ENCODE peak calls at places on chromosomes 1 and 21, in five cellular contexts. Z, R, W, A and Q are unnamed samples.

GRCh38 chr1:184975208-184975875 is 1.0 kb upstream of the NIBAN1 start:
- DNase-seq in W (no peak), A (no peak), Z (no peak), R (no peak), Q (no peak)

GRCh38 chr1:10210841-10211804 is 753 bp downstream of the KIF1B start:
- DNase-seq in W (peak; percentile 86), Z (peak; percentile 89), R (peak; percentile 98), A (peak; percentile 93), Q (no peak)

GRCh38 chr21:35206141-35207125 is 157.3 kb upstream of the RUNX1 start:
- DNase-seq in R (no peak), A (peak; percentile 61), Z (no peak), W (no peak), Q (no peak)

GRCh38 chr1:53108646-53109580 is 33.5 kb downstream of the SLC1A7 start:
- DNase-seq in R (no peak), Z (no peak), A (no peak), W (no peak), Q (no peak)

GRCh38 chr1:68332041-68332440 is 99.7 kb upstream of the WLS start:
- DNase-seq in Z (no peak), W (no peak), R (no peak), A (no peak), Q (no peak)

GRCh38 chr1:240766831-240767230 is 154.9 kb upstream of the GREM2 start:
- DNase-seq in A (no peak), Z (no peak), W (no peak), R (no peak), Q (no peak)

GRCh38 chr1:38926091-38926490 is 15.5 kb downstream of the RHBDL2 start:
- DNase-seq in A (no peak), Z (no peak), W (no peak), R (no peak), Q (no peak)

GRCh38 chr1:178126790-178127189 is 32.9 kb downstream of the RASAL2 start:
- DNase-seq in W (no peak), Z (no peak), R (no peak), A (no peak), Q (no peak)

GRCh38 chr1:39129514-39129913 is 75.0 kb upstream of the MACF1 start:
- DNase-seq in A (no peak), W (no peak), R (no peak), Z (no peak), Q (no peak)

GRCh38 chr21:43731891-43732711 is 13.2 kb downstream of the PDXK start:
- DNase-seq in W (no peak), R (no peak), Z (no peak), A (no peak), Q (no peak)

GRCh38 chr1:24705260-24706073 is 39.8 kb upstream of the CLIC4 start:
- DNase-seq in Z (peak; percentile 82), A (peak; percentile 93), W (peak; percentile 84), R (peak; percentile 82), Q (peak; percentile 29)

GRCh38 chr1:42940851-42941639 is 17.6 kb downstream of the SLC2A1 start:
- DNase-seq in Z (no peak), W (no peak), R (peak; percentile 80), A (no peak), Q (no peak)

GRCh38 chr1:100035214-100035613 is 65.4 kb downstream of the SLC35A3 start:
- DNase-seq in Z (no peak), R (no peak), A (no peak), W (no peak), Q (no peak)

GRCh38 chr1:11563560-11564069 is 84.7 kb downstream of the DISP3 start:
- DNase-seq in R (no peak), W (no peak), A (no peak), Z (no peak), Q (no peak)

GRCh38 chr1:230905733-230906132 is 37.4 kb upstream of the C1orf198 start:
- DNase-seq in W (no peak), R (no peak), A (no peak), Z (no peak), Q (no peak)

GRCh38 chr1:42937141-42937696 is 21.4 kb downstream of the SLC2A1 start:
- DNase-seq in A (peak; percentile 34), R (peak; percentile 40), W (no peak), Z (no peak), Q (no peak)

GRCh38 chr1:61699893-61700851 is 24.8 kb downstream of the TM2D1 start:
- DNase-seq in A (no peak), W (no peak), R (no peak), Z (no peak), Q (no peak)

GRCh38 chr1:3785045-3785444 is 11.3 kb downstream of the LRRC47 start:
- DNase-seq in A (no peak), Z (peak; percentile 65), R (no peak), W (no peak), Q (no peak)

GRCh38 chr1:3783651-3784474 is 11.3 kb downstream of the SMIM1 start:
- DNase-seq in R (no peak), W (no peak), A (no peak), Z (no peak), Q (no peak)

GRCh38 chr1:3786468-3787346 is 9.6 kb downstream of the LRRC47 start:
- DNase-seq in Z (peak; percentile 61), W (no peak), A (no peak), R (no peak), Q (no peak)

GRCh38 chr1:3787347-3787710 is 9.0 kb downstream of the LRRC47 start:
- DNase-seq in R (no peak), A (no peak), W (no peak), Z (no peak), Q (peak; percentile 34)

GRCh38 chr1:3785458-3786157 is 10.7 kb downstream of the LRRC47 start:
- DNase-seq in A (no peak), W (no peak), R (no peak), Z (peak; percentile 40), Q (no peak)
- TF ChIP-seq CTCF in A (peak; percentile 43), W (no peak), R (no peak), Z (no peak), Q (no peak)

GRCh38 chr1:87981810-87982209 is 653.1 kb downstream of the LMO4 start:
- DNase-seq in W (no peak), R (no peak), Z (no peak), A (no peak), Q (no peak)

GRCh38 chr1:87986154-87986914 is 657.7 kb downstream of the LMO4 start:
- DNase-seq in R (no peak), Z (no peak), W (no peak), A (no peak), Q (no peak)

GRCh38 chr1:87985071-87985470 is 656.4 kb downstream of the LMO4 start:
- DNase-seq in W (no peak), A (no peak), R (no peak), Z (no peak), Q (no peak)

GRCh38 chr1:87981386-87981785 is 652.7 kb downstream of the LMO4 start:
- DNase-seq in A (no peak), Z (no peak), W (no peak), R (no peak), Q (no peak)

GRCh38 chr1:87983841-87984240 is 655.2 kb downstream of the LMO4 start:
- DNase-seq in A (no peak), Z (no peak), R (no peak), W (no peak), Q (no peak)
- H3K27ac ChIP-seq in A (no peak overlapping the region), Z (no peak overlapping the region), R (no peak overlapping the region), W (no peak overlapping the region), Q (no peak overlapping the region)

DNA sequence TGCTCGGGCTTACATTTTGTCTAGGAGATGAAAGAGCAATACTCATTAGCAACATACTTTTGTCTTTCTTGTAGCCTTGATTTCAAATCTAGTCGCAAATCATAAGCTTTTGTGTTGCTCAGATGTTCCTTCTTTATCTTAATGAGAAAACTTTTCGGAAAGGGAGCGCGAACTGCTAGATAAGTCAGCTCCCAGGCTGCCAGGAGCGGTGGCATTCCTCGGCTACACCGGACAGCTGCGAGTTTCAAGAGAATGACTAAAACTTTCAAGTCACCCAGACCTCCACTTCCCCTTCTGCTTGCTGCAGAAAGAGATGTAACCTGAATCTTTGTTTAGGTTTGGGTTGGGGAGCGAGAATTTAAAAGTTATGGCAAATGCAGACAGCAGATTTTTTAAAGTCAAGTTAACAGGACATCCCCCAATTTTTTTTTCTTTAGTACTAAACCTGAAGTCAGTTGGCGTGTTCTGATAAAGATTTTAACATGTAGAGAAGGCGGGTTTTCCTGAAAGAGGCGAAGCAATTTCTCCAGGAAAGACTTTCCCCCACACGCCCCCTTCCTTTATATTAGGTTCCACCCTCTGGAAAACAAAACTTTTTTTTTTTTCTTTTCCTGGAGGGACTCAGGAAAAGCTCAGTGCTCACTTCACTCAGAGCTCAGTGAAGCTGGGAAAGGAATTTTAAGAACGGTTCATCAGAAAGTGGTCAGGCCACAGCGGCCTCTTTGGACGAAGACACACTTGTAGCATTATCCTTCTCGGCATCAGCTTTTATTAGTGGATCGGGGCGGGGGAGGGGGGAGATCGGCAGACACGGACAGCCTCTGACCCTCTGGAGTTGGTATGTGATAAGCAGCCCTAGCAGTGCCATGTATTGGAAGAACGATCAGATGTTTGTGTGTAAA is at the start of gene LHX8:
- DNase-seq in W (no peak), A (no peak), R (no peak), Z (no peak), Q (no peak)
- H3K9me3 ChIP-seq in W (no peaks in the 10 kb centered on the region), A (no peaks in the 10 kb centered on the region), R (no peaks in the 10 kb centered on the region), Z (no peaks in the 10 kb centered on the region), Q (no peaks in the 10 kb centered on the region)

GRCh38 chr1:204432708-204433107 is 21.1 kb upstream of the PPP1R15B start:
- DNase-seq in Z (no peak), R (no peak), W (no peak), A (no peak), Q (no peak)

GRCh38 chr1:204435246-204435885 is 23.7 kb upstream of the PPP1R15B start:
- DNase-seq in W (no peak), R (no peak), A (no peak), Z (no peak), Q (no peak)

GRCh38 chr1:204434116-204434755 is 22.6 kb upstream of the PPP1R15B start:
- DNase-seq in A (no peak), R (no peak), Z (no peak), W (no peak), Q (no peak)

GRCh38 chr1:204429746-204430145 is 18.1 kb upstream of the PPP1R15B start:
- DNase-seq in R (peak; percentile 63), W (no peak), A (no peak), Z (no peak), Q (no peak)

GRCh38 chr1:204431310-204432184 is 19.9 kb upstream of the PPP1R15B start:
- DNase-seq in R (peak; percentile 88), W (peak; percentile 78), A (peak; percentile 82), Z (peak; percentile 87), Q (peak; percentile 78)
- TF ChIP-seq CTCF in R (peak; percentile 92), W (peak; percentile 89), A (peak; percentile 96), Z (peak; percentile 92), Q (peak; percentile 97)